ENCODE peak calls at places on chromosomes 16 and 17, in ten cellular contexts. F, K, G, M, H, O, B, D, Q and P are unnamed samples.

GRCh38 chr16:27532088-27532810 is 17.5 kb downstream of the GTF3C1 start:
- DNase-seq in F (no peak), K (peak; percentile 24), G (no peak), M (no peak), H (no peak), O (no peak), B (no peak), D (no peak), Q (no peak), P (no peak)

GRCh38 chr16:56855936-56856335 is 9.1 kb upstream of the SLC12A3 start:
- DNase-seq in F (no peak), K (no peak), G (no peak), M (no peak), H (no peak), O (no peak), B (no peak), D (no peak), Q (no peak), P (no peak)

GRCh38 chr17:42266918-42267766 is 9.0 kb downstream of the STAT5B start:
- DNase-seq in F (no peak), K (no peak), G (peak; percentile 93), M (no peak), H (no peak), O (no peak), B (no peak), D (no peak), Q (peak; percentile 91), P (no peak)

GRCh38 chr17:32496348-32497078 is 9.7 kb downstream of the CDK5R1 start:
- DNase-seq in F (no peak), K (no peak), G (peak; percentile 20), M (no peak), H (no peak), O (no peak), B (no peak), D (no peak), Q (no peak), P (no peak)

GRCh38 chr17:17393976-17394375 is 82.8 kb upstream of the MED9 start:
- DNase-seq in F (no peak), K (no peak), G (no peak), M (no peak), H (no peak), O (no peak), B (peak; percentile 43), D (no peak), Q (no peak), P (no peak)

GRCh38 chr16:84391151-84391873 is 23.0 kb downstream of the ATP2C2 start:
- DNase-seq in F (no peak), K (no peak), G (peak; percentile 45), M (no peak), H (no peak), O (no peak), B (no peak), D (no peak), Q (no peak), P (no peak)

GRCh38 chr17:4572131-4572530 is 11.8 kb upstream of the GGT6 start:
- DNase-seq in F (no peak), K (no peak), G (no peak), M (no peak), H (no peak), O (no peak), B (no peak), D (no peak), Q (no peak), P (no peak)

GRCh38 chr16:55543470-55543869 is 23.0 kb upstream of the CAPNS2 start:
- DNase-seq in F (no peak), K (no peak), G (peak; percentile 68), M (no peak), H (no peak), O (no peak), B (no peak), D (no peak), Q (peak; percentile 31), P (no peak)

GRCh38 chr17:79878346-79878745 is 39.1 kb upstream of the CBX4 start:
- DNase-seq in F (no peak), K (no peak), G (no peak), M (no peak), H (no peak), O (no peak), B (no peak), D (no peak), Q (no peak), P (no peak)

DNA sequence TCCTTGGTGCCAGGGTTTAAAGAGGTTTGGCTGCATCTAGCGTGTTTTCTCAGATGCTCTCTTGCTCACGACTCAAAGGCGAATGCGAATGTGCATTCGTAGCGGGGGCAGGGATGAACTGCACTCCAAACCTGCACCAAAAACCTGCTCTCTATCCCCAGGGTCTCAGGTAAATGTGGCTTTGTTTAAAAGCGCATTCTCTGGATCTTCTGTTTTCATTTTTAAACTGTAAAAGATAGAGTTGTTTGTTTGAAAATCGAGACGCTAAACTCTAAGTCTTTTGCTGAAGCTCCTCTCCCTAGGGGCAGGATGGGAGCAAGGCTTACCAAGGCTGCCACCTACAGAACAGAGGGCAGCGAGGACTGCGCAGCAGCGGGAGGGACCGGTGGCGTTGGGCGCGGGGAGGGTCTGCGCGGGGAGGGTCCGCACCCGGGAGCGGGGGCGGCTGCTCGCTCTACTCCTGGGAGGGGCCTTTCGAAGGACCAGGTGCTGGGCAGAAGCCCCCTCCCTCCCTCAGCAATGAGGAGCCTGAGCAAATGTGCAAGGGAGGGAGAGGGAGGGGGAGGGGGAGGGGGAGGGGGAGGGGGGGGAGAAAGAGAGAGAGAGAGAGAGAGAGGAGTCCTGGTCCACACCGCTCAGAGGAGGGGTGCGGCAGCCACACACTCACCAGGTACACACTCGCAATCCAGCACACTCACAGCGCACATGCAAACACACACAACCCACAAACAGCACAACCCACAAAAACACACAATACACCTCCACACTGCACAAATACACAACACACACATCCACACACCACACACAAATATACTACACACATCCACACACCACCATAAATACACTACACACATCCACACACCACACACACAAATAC is 142.8 kb downstream of the GRIN2A start:
- DNase-seq in F (no peak), K (peak; percentile 37), G (no peak), M (peak; percentile 43), H (no peak), O (no peak), B (peak; percentile 79), D (no peak), Q (peak; percentile 38), P (no peak)
- H3K4me3 ChIP-seq in F (peak overlapping the region; percentile 57), K (no peak overlapping the region), G (no peak overlapping the region), M (peak overlapping the region; percentile 11), H (peak overlapping the region; percentile 6), O (no peak overlapping the region), B (peak overlapping the region; percentile 58), D (no peak overlapping the region), Q (no peak overlapping the region), P (no peak overlapping the region)

GRCh38 chr17:63828936-63829335 is 1.5 kb upstream of the FTSJ3 start:
- DNase-seq in F (no peak), K (no peak), G (no peak), M (no peak), H (no peak), O (no peak), B (no peak), D (no peak), Q (no peak), P (no peak)
- H3K4me3 ChIP-seq in F (peak overlapping the region; percentile 98), K (peak overlapping the region; percentile 61), G (no peak overlapping the region), M (no peak overlapping the region), H (no peak overlapping the region), O (no peak overlapping the region), B (peak overlapping the region; percentile 90), D (no peak overlapping the region), Q (no peak overlapping the region), P (peak overlapping the region; percentile 99)

GRCh38 chr16:30009085-30009862 is 1.6 kb downstream of the DOC2A start:
- DNase-seq in F (no peak), K (no peak), G (no peak), M (no peak), H (no peak), O (no peak), B (no peak), D (no peak), Q (no peak), P (no peak)

GRCh38 chr16:30007378-30007895 is 3.4 kb downstream of the DOC2A start:
- DNase-seq in F (no peak), K (no peak), G (no peak), M (no peak), H (no peak), O (no peak), B (no peak), D (no peak), Q (no peak), P (no peak)

GRCh38 chr16:30009990-30010816 is 624 bp downstream of the DOC2A start:
- DNase-seq in F (no peak), K (no peak), G (no peak), M (no peak), H (no peak), O (no peak), B (no peak), D (no peak), Q (no peak), P (no peak)

GRCh38 chr16:30010817-30011504 is at the start of gene DOC2A:
- DNase-seq in F (no peak), K (no peak), G (no peak), M (peak; percentile 57), H (no peak), O (no peak), B (peak; percentile 85), D (no peak), Q (no peak), P (peak; percentile 28)

GRCh38 chr16:30011505-30012480 is 966 bp upstream of the DOC2A start:
- DNase-seq in F (no peak), K (no peak), G (no peak), M (no peak), H (no peak), O (no peak), B (peak; percentile 70), D (no peak), Q (no peak), P (no peak)
- H3K4me3 ChIP-seq in F (peak overlapping the region; percentile 60), K (peak overlapping the region; percentile 23), G (no peak overlapping the region), M (peak overlapping the region; percentile 29), H (no peak overlapping the region), O (no peak overlapping the region), B (no peak overlapping the region), D (no peak overlapping the region), Q (peak overlapping the region; percentile 62), P (peak overlapping the region; percentile 59)

GRCh38 chr16:2468725-2469398 is 2.2 kb upstream of the NTN3 start:
- DNase-seq in F (no peak), K (peak; percentile 69), G (no peak), M (no peak), H (no peak), O (no peak), B (peak; percentile 66), D (no peak), Q (no peak), P (no peak)
- H3K4me3 ChIP-seq in F (peak overlapping the region; percentile 74), K (peak overlapping the region; percentile 59), G (no peak overlapping the region), M (no peak overlapping the region), H (no peak overlapping the region), O (peak overlapping the region; percentile 49), B (peak overlapping the region; percentile 59), D (no peak overlapping the region), Q (peak overlapping the region; percentile 53), P (no peak overlapping the region)